ENCODE peak calls at places on chromosomes 4 and X, in nine cellular contexts. X, Q, O, N, P, V, D, G and J are unnamed samples.

GRCh38 chrX:53093177-53093655 is 726 bp upstream of the KANTR start:
- DNase-seq in X (peak; percentile 83), Q (peak; percentile 73), O (no peak), N (peak; percentile 48), P (peak; percentile 90), V (peak; percentile 79), D (no peak), G (peak; percentile 88), J (peak; percentile 60)

GRCh38 chr4:76095568-76095967 is 21.1 kb downstream of the ART3 start:
- DNase-seq in X (no peak), Q (no peak), O (no peak), N (no peak), P (no peak), V (no peak), D (no peak), G (no peak), J (no peak)

GRCh38 chrX:111041018-111041462 is 55.0 kb upstream of the PAK3 start:
- DNase-seq in X (no peak), Q (no peak), O (no peak), N (no peak), P (no peak), V (no peak), D (peak; percentile 20), G (peak; percentile 9), J (peak; percentile 42)

GRCh38 chrX:15881498-15881897 is 26.9 kb upstream of the AP1S2 start:
- DNase-seq in X (no peak), Q (no peak), O (no peak), N (no peak), P (no peak), V (no peak), D (no peak), G (no peak), J (no peak)

GRCh38 chrX:24149346-24150050 is at the start of gene ZFX:
- DNase-seq in X (peak; percentile 59), Q (peak; percentile 40), O (no peak), N (peak; percentile 65), P (peak; percentile 79), V (peak; percentile 74), D (no peak), G (peak; percentile 78), J (peak; percentile 75)

GRCh38 chrX:55451990-55452824 is at the start of gene MAGEH1:
- DNase-seq in X (peak; percentile 78), Q (peak; percentile 56), O (no peak), N (peak; percentile 58), P (peak; percentile 87), V (peak; percentile 76), D (peak; percentile 53), G (peak; percentile 73), J (peak; percentile 66)

GRCh38 chrX:128408842-128409241 is 356.6 kb upstream of the ACTRT1 start:
- DNase-seq in X (no peak), Q (no peak), O (no peak), N (no peak), P (no peak), V (no peak), D (no peak), G (no peak), J (no peak)

GRCh38 chrX:75210602-75211001 is 54.5 kb upstream of the ABCB7 start:
- DNase-seq in X (no peak), Q (no peak), O (no peak), N (no peak), P (no peak), V (no peak), D (no peak), G (no peak), J (no peak)

GRCh38 chr4:15778191-15778741 is at the start of gene CD38:
- DNase-seq in X (peak; percentile 38), Q (peak; percentile 24), O (no peak), N (peak; percentile 42), P (peak; percentile 51), V (no peak), D (no peak), G (peak; percentile 55), J (no peak)

GRCh38 chr4:19266566-19266965 is 985.1 kb upstream of the SLIT2 start:
- DNase-seq in X (no peak), Q (no peak), O (no peak), N (no peak), P (no peak), V (no peak), D (no peak), G (peak; percentile 33), J (no peak)

GRCh38 chr4:116702949-116703348 is 382.4 kb downstream of the TRAM1L1 start:
- DNase-seq in X (no peak), Q (no peak), O (no peak), N (no peak), P (no peak), V (no peak), D (no peak), G (no peak), J (no peak)

GRCh38 chr4:86594559-86595425 is 677 bp downstream of the PTPN13 start:
- DNase-seq in X (peak; percentile 65), Q (peak; percentile 55), O (no peak), N (no peak), P (peak; percentile 58), V (peak; percentile 40), D (peak; percentile 47), G (peak; percentile 78), J (peak; percentile 47)

GRCh38 chr4:28774344-28774743 is 1913.7 kb downstream of the STIM2 start:
- DNase-seq in X (no peak), Q (no peak), O (no peak), N (no peak), P (no peak), V (no peak), D (no peak), G (no peak), J (no peak)

GRCh38 chrX:87578978-87579377 is 61.4 kb downstream of the KLHL4 start:
- DNase-seq in X (no peak), Q (no peak), O (no peak), N (no peak), P (no peak), V (no peak), D (no peak), G (peak; percentile 24), J (no peak)

GRCh38 chrX:108224218-108224617 is 132.6 kb downstream of the ATG4A start:
- DNase-seq in X (no peak), Q (no peak), O (no peak), N (no peak), P (no peak), V (no peak), D (no peak), G (no peak), J (no peak)

GRCh38 chrX:119758682-119759332 is 419 bp downstream of the SOWAHD start:
- DNase-seq in X (peak; percentile 21), Q (peak; percentile 4), O (no peak), N (peak; percentile 34), P (no peak), V (no peak), D (no peak), G (peak; percentile 46), J (no peak)

GRCh38 chrX:70087857-70088256 is 25.6 kb downstream of the OTUD6A start:
- DNase-seq in X (no peak), Q (no peak), O (no peak), N (no peak), P (no peak), V (no peak), D (no peak), G (no peak), J (no peak)

GRCh38 chr4:74037076-74037475 is 1.4 kb downstream of the CXCL3 start:
- DNase-seq in X (no peak), Q (no peak), O (no peak), N (no peak), P (no peak), V (no peak), D (no peak), G (peak; percentile 50), J (no peak)

GRCh38 chrX:112746812-112747630 is 67.3 kb upstream of the LHFPL1 start:
- DNase-seq in X (no peak), Q (no peak), O (no peak), N (no peak), P (no peak), V (no peak), D (no peak), G (no peak), J (no peak)

GRCh38 chr4:42050850-42051249 is 60.5 kb downstream of the SLC30A9 start:
- DNase-seq in X (no peak), Q (no peak), O (no peak), N (no peak), P (no peak), V (no peak), D (no peak), G (no peak), J (no peak)
- TF ChIP-seq CTCF in X (no peak), Q (no peak), O (no peak), N (no peak), P (no peak), V (no peak), D (no peak), G (no peak), J (no peak)

GRCh38 chr4:154314248-154314647 is 177.4 kb downstream of the DCHS2 start:
- DNase-seq in X (no peak), Q (no peak), O (no peak), N (no peak), P (no peak), V (no peak), D (no peak), G (peak; percentile 36), J (no peak)
- TF ChIP-seq CTCF in X (no peak), Q (no peak), O (no peak), N (no peak), P (peak; percentile 26), V (no peak), D (no peak), G (peak; percentile 47), J (no peak)

GRCh38 chr4:88216395-88216794 is 58.0 kb upstream of the ABCG2 start:
- DNase-seq in X (no peak), Q (no peak), O (no peak), N (no peak), P (no peak), V (no peak), D (no peak), G (no peak), J (no peak)

GRCh38 chr4:88215351-88215750 is 56.9 kb upstream of the ABCG2 start:
- DNase-seq in X (no peak), Q (no peak), O (no peak), N (no peak), P (no peak), V (no peak), D (no peak), G (no peak), J (no peak)

GRCh38 chr4:88217169-88217568 is 58.7 kb upstream of the ABCG2 start:
- DNase-seq in X (no peak), Q (no peak), O (no peak), N (no peak), P (no peak), V (no peak), D (no peak), G (no peak), J (no peak)

GRCh38 chr4:88219099-88219498 is 60.7 kb upstream of the ABCG2 start:
- DNase-seq in X (no peak), Q (no peak), O (no peak), N (no peak), P (no peak), V (no peak), D (peak; percentile 21), G (peak; percentile 53), J (no peak)
- TF ChIP-seq CTCF in X (peak; percentile 80), Q (peak; percentile 87), O (peak; percentile 74), N (peak; percentile 69), P (peak; percentile 72), V (peak; percentile 86), D (peak; percentile 66), G (peak; percentile 85), J (peak; percentile 77)

DNA sequence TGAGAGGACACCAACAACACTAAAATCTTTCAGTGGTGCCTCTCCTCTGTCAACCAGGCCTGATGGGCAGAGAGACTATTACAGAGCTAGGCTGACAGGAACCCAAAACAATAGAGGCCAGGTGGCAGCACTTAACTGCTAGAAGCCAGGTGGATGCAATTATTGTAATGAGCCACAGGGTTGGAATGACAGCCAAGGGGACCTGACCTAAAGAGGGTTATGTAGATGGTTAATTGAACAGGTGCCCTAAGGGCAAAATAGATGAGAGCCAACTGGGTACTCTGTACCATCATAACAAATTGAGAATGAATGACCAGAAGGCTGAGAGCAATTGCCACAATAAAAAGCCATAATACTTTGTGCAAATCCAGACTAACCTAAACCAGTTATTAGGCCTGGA is 24.7 kb upstream of the FRAS1 start:
- DNase-seq in X (no peak), Q (no peak), O (no peak), N (no peak), P (no peak), V (no peak), D (no peak), G (no peak), J (no peak)
- TF ChIP-seq CTCF in X (no peak), Q (no peak), O (no peak), N (no peak), P (no peak), V (no peak), D (no peak), G (no peak), J (no peak)